ENCODE peak calls at places on chromosomes 6 and 20, in five cellular contexts. One of them, this sample, is unnamed.

GRCh38 chr6:43736211-43736786 is 33.7 kb upstream of the VEGFA start:
- DNase-seq in tibial artery: no peak
- DNase-seq in RWPE1: no peak
- DNase-seq in upper lobe of right lung: peak
- DNase-seq in heart right ventricle: no peak
- DNase-seq in this sample: no peak

GRCh38 chr6:86423571-86423970 is 513.8 kb upstream of the HTR1E start:
- DNase-seq in heart right ventricle: no peak
- DNase-seq in upper lobe of right lung: no peak
- DNase-seq in tibial artery: no peak
- DNase-seq in RWPE1: no peak
- DNase-seq in this sample: no peak

GRCh38 chr6:21886601-21887091 is 293.1 kb downstream of the SOX4 start:
- DNase-seq in upper lobe of right lung: no peak
- DNase-seq in tibial artery: no peak
- DNase-seq in RWPE1: no peak
- DNase-seq in heart right ventricle: no peak
- DNase-seq in this sample: no peak

GRCh38 chr6:152338335-152339125 is 298.6 kb downstream of the SYNE1 start:
- DNase-seq in upper lobe of right lung: no peak
- DNase-seq in tibial artery: peak
- DNase-seq in RWPE1: peak
- DNase-seq in heart right ventricle: peak
- DNase-seq in this sample: peak

GRCh38 chr6:136351518-136352106 is 62.0 kb upstream of the BCLAF1 start:
- DNase-seq in heart right ventricle: no peak
- DNase-seq in RWPE1: no peak
- DNase-seq in upper lobe of right lung: no peak
- DNase-seq in tibial artery: no peak
- DNase-seq in this sample: no peak

GRCh38 chr6:158033077-158033750 is 51.6 kb downstream of the SYNJ2 start:
- DNase-seq in upper lobe of right lung: peak
- DNase-seq in RWPE1: no peak
- DNase-seq in heart right ventricle: no peak
- DNase-seq in tibial artery: peak
- DNase-seq in this sample: no peak

GRCh38 chr20:58875541-58876134 is 23.1 kb downstream of the GNAS start:
- DNase-seq in RWPE1: peak
- DNase-seq in heart right ventricle: no peak
- DNase-seq in tibial artery: no peak
- DNase-seq in upper lobe of right lung: no peak
- DNase-seq in this sample: no peak

GRCh38 chr6:13404115-13404891 is 76.0 kb upstream of the TBC1D7 start:
- DNase-seq in upper lobe of right lung: no peak
- DNase-seq in heart right ventricle: peak
- DNase-seq in RWPE1: no peak
- DNase-seq in tibial artery: no peak
- DNase-seq in this sample: no peak

GRCh38 chr6:134823635-134824034 is 126.3 kb downstream of the ALDH8A1 start:
- DNase-seq in upper lobe of right lung: no peak
- DNase-seq in RWPE1: no peak
- DNase-seq in tibial artery: no peak
- DNase-seq in heart right ventricle: no peak
- DNase-seq in this sample: no peak

GRCh38 chr6:113540491-113540890 is 316.7 kb upstream of the MARCKS start:
- DNase-seq in upper lobe of right lung: no peak
- DNase-seq in tibial artery: no peak
- DNase-seq in RWPE1: no peak
- DNase-seq in heart right ventricle: no peak
- DNase-seq in this sample: no peak

GRCh38 chr6:2127484-2127911 is 117.9 kb downstream of the GMDS start:
- DNase-seq in heart right ventricle: peak
- DNase-seq in RWPE1: no peak
- DNase-seq in tibial artery: peak
- DNase-seq in upper lobe of right lung: peak
- DNase-seq in this sample: peak

GRCh38 chr6:150169609-150170008 is 26.8 kb downstream of the PPP1R14C start:
- DNase-seq in upper lobe of right lung: no peak
- DNase-seq in tibial artery: no peak
- DNase-seq in heart right ventricle: no peak
- DNase-seq in RWPE1: peak
- DNase-seq in this sample: no peak

GRCh38 chr6:10721850-10722569 is 860 bp upstream of the TMEM14C start:
- DNase-seq in tibial artery: no peak
- DNase-seq in RWPE1: no peak
- DNase-seq in heart right ventricle: no peak
- DNase-seq in upper lobe of right lung: no peak
- DNase-seq in this sample: no peak

GRCh38 chr20:49886571-49887203 is 28.6 kb downstream of the SPATA2 start:
- DNase-seq in heart right ventricle: no peak
- DNase-seq in RWPE1: no peak
- DNase-seq in tibial artery: peak
- DNase-seq in upper lobe of right lung: no peak
- DNase-seq in this sample: no peak

GRCh38 chr6:134523903-134524302 is 206.0 kb upstream of the SGK1 start:
- DNase-seq in RWPE1: no peak
- DNase-seq in upper lobe of right lung: no peak
- DNase-seq in tibial artery: no peak
- DNase-seq in heart right ventricle: no peak
- DNase-seq in this sample: no peak

GRCh38 chr20:13261460-13262301 is 40.6 kb downstream of the ISM1 start:
- DNase-seq in heart right ventricle: peak
- DNase-seq in upper lobe of right lung: no peak
- DNase-seq in tibial artery: no peak
- DNase-seq in RWPE1: peak
- DNase-seq in this sample: peak

DNA sequence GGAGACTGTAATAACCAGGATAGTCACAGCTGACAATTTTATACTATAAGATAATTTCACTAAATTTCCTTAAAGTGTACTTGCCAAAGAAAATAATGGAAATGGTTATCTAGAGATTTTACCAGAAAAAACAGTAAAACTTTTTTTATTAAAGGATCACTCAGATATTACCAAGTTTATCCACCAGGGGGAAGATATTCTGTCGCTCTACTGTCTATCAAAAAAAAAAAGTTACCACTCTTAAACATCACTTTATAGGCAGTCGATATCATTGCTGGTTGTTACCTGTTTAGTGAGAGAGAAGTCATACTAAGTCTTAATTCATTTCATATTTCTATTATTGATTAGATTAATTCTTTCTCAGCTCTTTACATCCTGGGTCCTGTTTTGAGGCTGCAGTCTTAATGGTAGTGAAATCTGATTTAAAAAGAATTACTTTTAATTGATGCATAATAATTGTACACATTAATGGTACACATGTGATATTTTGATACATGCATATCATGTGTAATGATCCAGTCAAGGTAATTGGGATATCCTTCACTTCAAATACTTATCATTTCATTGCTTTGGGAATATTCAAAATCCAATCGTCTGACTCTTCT is 18.9 kb downstream of the L3MBTL3 start:
- DNase-seq in upper lobe of right lung: no peak
- DNase-seq in tibial artery: no peak
- DNase-seq in RWPE1: no peak
- DNase-seq in heart right ventricle: no peak
- DNase-seq in this sample: no peak
- TF ChIP-seq CTCF in upper lobe of right lung: peak
- TF ChIP-seq CTCF in tibial artery: peak
- TF ChIP-seq CTCF in RWPE1: peak
- TF ChIP-seq CTCF in heart right ventricle: peak
- TF ChIP-seq CTCF in this sample: peak

GRCh38 chr6:169640347-169640972 is 61.4 kb downstream of the WDR27 start:
- DNase-seq in upper lobe of right lung: no peak
- DNase-seq in tibial artery: no peak
- DNase-seq in RWPE1: no peak
- DNase-seq in heart right ventricle: no peak
- DNase-seq in this sample: no peak
- TF ChIP-seq CTCF in upper lobe of right lung: no peak
- TF ChIP-seq CTCF in tibial artery: peak
- TF ChIP-seq CTCF in RWPE1: no peak
- TF ChIP-seq CTCF in heart right ventricle: no peak
- TF ChIP-seq CTCF in this sample: no peak

DNA sequence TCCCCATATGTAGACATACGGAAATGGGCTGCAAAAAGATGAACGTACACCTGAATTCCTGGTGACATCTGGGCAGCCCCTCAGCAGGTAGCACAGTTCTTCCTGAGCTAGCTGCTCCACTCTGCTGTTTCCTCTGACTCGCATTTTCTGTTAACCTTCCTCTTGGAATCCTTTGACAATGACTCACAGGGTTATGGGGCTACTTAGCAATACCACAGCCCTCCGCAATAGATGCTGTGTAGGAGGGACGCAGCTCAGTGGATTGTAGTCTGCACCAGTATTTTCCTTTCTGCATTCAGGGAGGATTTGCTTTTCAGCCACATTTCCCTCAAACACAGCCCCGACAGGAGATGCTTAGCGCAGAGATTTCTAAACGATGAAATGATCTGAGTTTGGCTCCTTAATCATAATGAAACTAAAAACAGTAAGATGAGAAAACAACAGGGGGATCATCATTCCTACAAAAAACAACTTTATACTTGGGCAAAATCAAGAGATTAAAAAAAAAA is 12.4 kb downstream of the BACH2 start:
- DNase-seq in tibial artery: no peak
- DNase-seq in upper lobe of right lung: no peak
- DNase-seq in heart right ventricle: no peak
- DNase-seq in RWPE1: peak
- DNase-seq in this sample: no peak
- TF ChIP-seq CTCF in tibial artery: peak
- TF ChIP-seq CTCF in upper lobe of right lung: no peak
- TF ChIP-seq CTCF in heart right ventricle: no peak
- TF ChIP-seq CTCF in RWPE1: no peak
- TF ChIP-seq CTCF in this sample: no peak

GRCh38 chr20:36135821-36136220 is 18.7 kb upstream of the EPB41L1 start:
- DNase-seq in upper lobe of right lung: no peak
- DNase-seq in tibial artery: no peak
- DNase-seq in heart right ventricle: no peak
- DNase-seq in RWPE1: no peak
- DNase-seq in this sample: no peak

GRCh38 chr20:36144336-36144735 is 10.2 kb upstream of the EPB41L1 start:
- DNase-seq in upper lobe of right lung: no peak
- DNase-seq in RWPE1: no peak
- DNase-seq in heart right ventricle: no peak
- DNase-seq in tibial artery: no peak
- DNase-seq in this sample: no peak

GRCh38 chr20:36145877-36146707 is 8.4 kb upstream of the EPB41L1 start:
- DNase-seq in tibial artery: peak
- DNase-seq in heart right ventricle: peak
- DNase-seq in upper lobe of right lung: no peak
- DNase-seq in RWPE1: no peak
- DNase-seq in this sample: no peak

GRCh38 chr20:36141310-36141709 is 13.2 kb upstream of the EPB41L1 start:
- DNase-seq in upper lobe of right lung: no peak
- DNase-seq in heart right ventricle: no peak
- DNase-seq in tibial artery: no peak
- DNase-seq in RWPE1: no peak
- DNase-seq in this sample: no peak
- TF ChIP-seq CTCF in upper lobe of right lung: no peak
- TF ChIP-seq CTCF in heart right ventricle: no peak
- TF ChIP-seq CTCF in tibial artery: no peak
- TF ChIP-seq CTCF in RWPE1: no peak
- TF ChIP-seq CTCF in this sample: no peak

GRCh38 chr6:1059596-1059995 is 252.3 kb upstream of the FOXQ1 start:
- DNase-seq in RWPE1: no peak
- DNase-seq in upper lobe of right lung: no peak
- DNase-seq in heart right ventricle: no peak
- DNase-seq in tibial artery: no peak
- DNase-seq in this sample: no peak

GRCh38 chr6:1065986-1066385 is 245.9 kb upstream of the FOXQ1 start:
- DNase-seq in RWPE1: no peak
- DNase-seq in upper lobe of right lung: no peak
- DNase-seq in heart right ventricle: no peak
- DNase-seq in tibial artery: no peak
- DNase-seq in this sample: no peak

GRCh38 chr6:1063671-1064355 is 248.1 kb upstream of the FOXQ1 start:
- DNase-seq in heart right ventricle: no peak
- DNase-seq in upper lobe of right lung: no peak
- DNase-seq in RWPE1: peak
- DNase-seq in tibial artery: no peak
- DNase-seq in this sample: no peak

GRCh38 chr6:1066449-1066848 is 245.4 kb upstream of the FOXQ1 start:
- DNase-seq in upper lobe of right lung: no peak
- DNase-seq in heart right ventricle: no peak
- DNase-seq in RWPE1: no peak
- DNase-seq in tibial artery: no peak
- DNase-seq in this sample: no peak

DNA sequence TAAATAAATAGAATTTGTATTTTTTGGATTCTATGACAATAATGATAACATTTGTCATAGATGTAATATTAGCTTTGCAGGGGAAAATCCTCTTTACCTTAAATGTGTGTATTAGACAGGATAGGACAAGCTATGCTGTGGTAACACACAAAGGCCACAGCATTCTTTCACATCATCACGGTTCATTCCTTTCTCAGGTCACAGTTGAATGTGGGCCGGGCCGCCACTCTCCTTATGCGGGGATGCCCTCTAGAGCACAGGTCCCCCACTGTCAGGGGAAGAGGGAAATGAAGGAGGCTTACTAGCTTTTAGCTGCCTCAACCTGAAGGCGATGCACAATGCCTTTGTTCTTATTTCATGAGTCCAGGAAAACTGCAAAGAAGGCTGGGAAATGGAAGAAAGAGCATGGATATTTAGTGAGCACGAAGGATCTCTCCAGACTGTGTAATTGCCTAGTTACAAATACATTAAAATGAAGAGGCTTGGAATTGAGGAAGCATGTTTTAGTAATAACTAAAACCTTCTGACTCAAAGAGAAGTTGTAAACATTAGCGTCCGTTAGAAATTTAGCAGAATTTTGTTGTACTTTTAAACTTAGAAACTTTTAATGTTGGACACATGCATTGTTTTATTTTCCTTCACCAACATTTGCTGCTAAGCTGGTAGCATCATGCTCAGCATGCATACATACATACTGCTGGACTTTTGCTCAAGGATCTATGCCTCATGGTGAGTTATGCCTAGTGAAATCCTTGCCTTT is 248.9 kb upstream of the FOXQ1 start:
- DNase-seq in heart right ventricle: no peak
- DNase-seq in tibial artery: no peak
- DNase-seq in RWPE1: no peak
- DNase-seq in upper lobe of right lung: no peak
- DNase-seq in this sample: no peak
- TF ChIP-seq CTCF in heart right ventricle: no peak
- TF ChIP-seq CTCF in tibial artery: no peak
- TF ChIP-seq CTCF in RWPE1: no peak
- TF ChIP-seq CTCF in upper lobe of right lung: no peak
- TF ChIP-seq CTCF in this sample: peak